ENCODE peak calls at places on chromosomes 5 and 9, in seven cellular contexts. Z, M, X, I, N, S and J are unnamed samples.

GRCh38 chr9:133703571-133704399 is 34.4 kb downstream of the SARDH start:
- DNase-seq in Z (no peak), M (no peak), X (peak; percentile 20), I (no peak), N (no peak), S (peak; percentile 43), J (peak; percentile 58)

GRCh38 chr5:119393201-119393691 is 37.4 kb downstream of the TNFAIP8 start:
- DNase-seq in Z (no peak), M (no peak), X (no peak), I (no peak), N (no peak), S (no peak), J (no peak)

GRCh38 chr9:87479801-87480201 is 17.9 kb upstream of the DAPK1 start:
- DNase-seq in Z (no peak), M (peak; percentile 86), X (peak; percentile 28), I (no peak), N (no peak), S (peak; percentile 63), J (no peak)

GRCh38 chr5:151295801-151296477 is 7.6 kb downstream of the SLC36A3 start:
- DNase-seq in Z (no peak), M (no peak), X (no peak), I (no peak), N (no peak), S (no peak), J (no peak)

GRCh38 chr5:122312670-122312988 is 592 bp downstream of the SNCAIP start:
- DNase-seq in Z (peak; percentile 30), M (no peak), X (peak; percentile 36), I (no peak), N (peak; percentile 40), S (no peak), J (no peak)

GRCh38 chr9:125883548-125883947 is 136.4 kb downstream of the PBX3 start:
- DNase-seq in Z (no peak), M (no peak), X (no peak), I (no peak), N (no peak), S (no peak), J (no peak)

GRCh38 chr9:124444166-124444565 is 6.1 kb upstream of the ADGRD2 start:
- DNase-seq in Z (no peak), M (no peak), X (no peak), I (no peak), N (no peak), S (no peak), J (no peak)

GRCh38 chr5:38284378-38284777 is 26.0 kb downstream of the EGFLAM start:
- DNase-seq in Z (no peak), M (no peak), X (no peak), I (no peak), N (no peak), S (no peak), J (no peak)

GRCh38 chr5:150180241-150181027 is 9.4 kb upstream of the SLC6A7 start:
- DNase-seq in Z (no peak), M (no peak), X (peak; percentile 73), I (peak; percentile 63), N (peak; percentile 12), S (no peak), J (no peak)

GRCh38 chr5:39608024-39608423 is 183.2 kb upstream of the DAB2 start:
- DNase-seq in Z (no peak), M (no peak), X (no peak), I (no peak), N (no peak), S (no peak), J (no peak)

GRCh38 chr9:3525088-3525835 is 539 bp downstream of the RFX3 start:
- DNase-seq in Z (no peak), M (no peak), X (peak; percentile 71), I (no peak), N (no peak), S (no peak), J (no peak)

GRCh38 chr9:33117306-33117705 is 40.8 kb upstream of the SMU1 start:
- DNase-seq in Z (no peak), M (no peak), X (no peak), I (no peak), N (no peak), S (no peak), J (no peak)

GRCh38 chr5:40778133-40778532 is 20.0 kb downstream of the PRKAA1 start:
- DNase-seq in Z (no peak), M (no peak), X (no peak), I (no peak), N (no peak), S (no peak), J (no peak)

GRCh38 chr5:99102073-99102697 is 173.4 kb upstream of the CHD1 start:
- DNase-seq in Z (no peak), M (no peak), X (no peak), I (no peak), N (no peak), S (no peak), J (no peak)

GRCh38 chr5:157860898-157861894 is 2.3 kb upstream of the CLINT1 start:
- DNase-seq in Z (no peak), M (peak; percentile 90), X (peak; percentile 39), I (no peak), N (no peak), S (no peak), J (no peak)

GRCh38 chr5:107864793-107865192 is 194.1 kb upstream of the EFNA5 start:
- DNase-seq in Z (no peak), M (no peak), X (no peak), I (no peak), N (peak; percentile 76), S (no peak), J (no peak)

GRCh38 chr5:31078931-31079330 is 114.6 kb upstream of the CDH6 start:
- DNase-seq in Z (peak; percentile 12), M (no peak), X (no peak), I (no peak), N (no peak), S (no peak), J (no peak)

GRCh38 chr5:90888511-90889324 is 330.1 kb downstream of the ADGRV1 start:
- DNase-seq in Z (no peak), M (no peak), X (no peak), I (no peak), N (peak; percentile 35), S (no peak), J (no peak)

GRCh38 chr5:141303756-141304155 is at the start of gene SLC25A2:
- DNase-seq in Z (no peak), M (no peak), X (no peak), I (no peak), N (no peak), S (no peak), J (no peak)
- H3K9me3 ChIP-seq in Z (peaks cover 54% of the 10 kb centered on the region), M (peaks cover 5% of the 10 kb centered on the region), X (peaks cover 99% of the 10 kb centered on the region), I (peaks cover 44% of the 10 kb centered on the region), N (peaks cover 46% of the 10 kb centered on the region), S (peaks cover 5% of the 10 kb centered on the region), J (peaks cover 11% of the 10 kb centered on the region)

GRCh38 chr9:137985637-137986071 is 108.1 kb downstream of the CACNA1B start:
- DNase-seq in Z (no peak), M (no peak), X (no peak), I (no peak), N (no peak), S (no peak), J (no peak)
- H3K9me3 ChIP-seq in Z (no peaks in the 10 kb centered on the region), M (no peaks in the 10 kb centered on the region), X (no peaks in the 10 kb centered on the region), I (no peaks in the 10 kb centered on the region), N (peaks cover 66% of the 10 kb centered on the region), S (no peaks in the 10 kb centered on the region), J (no peaks in the 10 kb centered on the region)

GRCh38 chr5:179080724-179081123 is 20.6 kb downstream of the ZNF354C start:
- DNase-seq in Z (no peak), M (no peak), X (no peak), I (no peak), N (no peak), S (no peak), J (no peak)

GRCh38 chr5:179079165-179079987 is 19.2 kb downstream of the ZNF354C start:
- DNase-seq in Z (no peak), M (no peak), X (no peak), I (no peak), N (no peak), S (no peak), J (no peak)
- H3K9me3 ChIP-seq in Z (peaks cover 95% of the 10 kb centered on the region), M (peaks cover 4% of the 10 kb centered on the region), X (peaks cover 96% of the 10 kb centered on the region), I (peaks cover 36% of the 10 kb centered on the region), N (peaks cover 72% of the 10 kb centered on the region), S (peaks cover 20% of the 10 kb centered on the region), J (peaks cover 71% of the 10 kb centered on the region)

GRCh38 chr9:12424243-12424642 is 268.9 kb upstream of the TYRP1 start:
- DNase-seq in Z (no peak), M (no peak), X (no peak), I (no peak), N (no peak), S (no peak), J (no peak)
- H3K9me3 ChIP-seq in Z (no peaks in the 10 kb centered on the region), M (no peaks in the 10 kb centered on the region), X (no peaks in the 10 kb centered on the region), I (peaks cover 2% of the 10 kb centered on the region), N (no peaks in the 10 kb centered on the region), S (no peaks in the 10 kb centered on the region), J (no peaks in the 10 kb centered on the region)

DNA sequence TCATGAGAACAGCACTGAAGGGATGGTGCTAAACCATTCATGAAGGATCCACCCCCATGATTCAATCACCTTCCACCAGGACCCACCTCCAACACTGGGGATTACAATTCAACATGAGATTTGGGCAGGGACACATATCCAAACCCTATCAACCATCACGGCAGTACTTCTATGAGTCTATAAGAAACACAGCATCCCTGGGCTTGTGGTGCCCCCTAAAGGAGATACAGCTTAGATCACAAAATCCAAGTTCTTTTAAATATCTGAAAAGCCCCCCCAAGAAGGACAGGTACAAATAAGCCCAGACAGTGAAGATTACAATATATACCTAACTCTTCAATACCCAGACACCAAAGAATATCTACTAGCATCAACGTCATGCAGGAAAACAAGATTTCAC is 233.7 kb upstream of the ADRA1B start:
- DNase-seq in Z (no peak), M (no peak), X (no peak), I (no peak), N (no peak), S (no peak), J (no peak)
- H3K9me3 ChIP-seq in Z (no peaks in the 10 kb centered on the region), M (peaks cover 4% of the 10 kb centered on the region), X (peaks cover 3% of the 10 kb centered on the region), I (peaks cover 8% of the 10 kb centered on the region), N (peaks cover 2% of the 10 kb centered on the region), S (peaks cover 27% of the 10 kb centered on the region), J (no peaks in the 10 kb centered on the region)